ENCODE peak calls at places on chromosomes 4 and X, in nine cellular contexts. T is adipocyte, G is cardiac muscle cell, O is astrocyte, J is neuronal stem cell, V is heart left ventricle, K is spleen, Z is mucosa of descending colon, M is SJSA1. A is an unnamed sample. For H3K4me1, the result is how much of the 10 kb centered on the place peaks cover.

GRCh38 chr4:2251795-2252529 is 9.9 kb downstream of the MXD4 start:
- DNase-seq in Z (no peak), T (no peak), O (no peak), M (no peak), J (no peak), K (peak), G (no peak), V (peak), A (no peak)

GRCh38 chrX:153948847-153949819 is 4.7 kb upstream of the RENBP start:
- DNase-seq in V (no peak), K (no peak), M (no peak), J (no peak), T (no peak), Z (no peak), G (no peak), O (no peak), A (no peak)

GRCh38 chr4:1462768-1463075 is 56.5 kb upstream of the NKX1-1 start:
- DNase-seq in G (no peak), M (no peak), T (no peak), K (peak), Z (no peak), O (no peak), V (no peak), J (no peak), A (no peak)

GRCh38 chr4:138488527-138488926 is 246.4 kb upstream of the SLC7A11 start:
- DNase-seq in O (no peak), G (no peak), Z (no peak), V (no peak), T (no peak), J (no peak), M (no peak), K (no peak), A (no peak)

GRCh38 chr4:39326468-39326960 is 39.6 kb downstream of the RFC1 start:
- DNase-seq in M (no peak), G (no peak), K (no peak), V (no peak), O (no peak), Z (no peak), T (no peak), J (no peak), A (no peak)

GRCh38 chr4:53716471-53717063 is 125.3 kb upstream of the LNX1 start:
- DNase-seq in M (no peak), V (no peak), O (no peak), Z (no peak), K (no peak), G (no peak), T (no peak), J (no peak), A (no peak)

GRCh38 chr4:185504098-185505047 is 30.9 kb downstream of the PDLIM3 start:
- DNase-seq in V (peak), J (no peak), Z (peak), T (no peak), O (no peak), M (no peak), G (no peak), K (no peak), A (peak)

GRCh38 chr4:3879681-3880594 is 113.8 kb downstream of the ADRA2C start:
- DNase-seq in J (no peak), M (peak), K (peak), V (no peak), T (no peak), O (no peak), Z (no peak), G (peak), A (no peak)

GRCh38 chrX:42565739-42566138 is 212.2 kb downstream of the PPP1R2C start:
- DNase-seq in G (no peak), O (no peak), K (no peak), J (no peak), V (no peak), Z (no peak), T (no peak), M (no peak), A (no peak)

GRCh38 chr4:173146456-173146855 is 22.2 kb upstream of the GALNT7 start:
- DNase-seq in J (no peak), V (no peak), O (no peak), Z (no peak), G (no peak), K (no peak), M (no peak), T (no peak), A (no peak)

GRCh38 chr4:3256230-3257124 is 7.5 kb downstream of the MSANTD1 start:
- DNase-seq in V (peak), Z (peak), K (no peak), J (no peak), G (no peak), O (no peak), T (no peak), M (peak), A (no peak)

GRCh38 chrX:118251251-118251650 is 94.7 kb upstream of the WDR44 start:
- DNase-seq in O (peak), Z (no peak), V (no peak), M (no peak), J (no peak), T (peak), G (no peak), K (no peak), A (no peak)

GRCh38 chrX:108359811-108360602 is 78.2 kb downstream of the COL4A6 start:
- DNase-seq in M (no peak), G (no peak), T (peak), V (no peak), J (no peak), Z (no peak), K (no peak), O (peak), A (no peak)

GRCh38 chr4:7435411-7436095 is 823 bp upstream of the PSAPL1 start:
- DNase-seq in T (no peak), K (no peak), Z (no peak), V (peak), G (peak), O (peak), J (no peak), M (no peak), A (peak)

GRCh38 chr4:148007303-148007702 is 275.4 kb downstream of the ARHGAP10 start:
- DNase-seq in G (no peak), J (no peak), O (peak), T (peak), M (peak), V (no peak), K (no peak), Z (no peak), A (no peak)

GRCh38 chr4:134668237-134668636 is 466.6 kb upstream of the PABPC4L start:
- DNase-seq in V (no peak), Z (no peak), M (no peak), G (no peak), K (no peak), T (no peak), O (no peak), J (no peak), A (no peak)

GRCh38 chrX:141903400-141904155 is at the start of gene MAGEC1:
- DNase-seq in M (no peak), G (no peak), T (no peak), K (no peak), J (no peak), V (no peak), O (no peak), Z (no peak), A (no peak)

GRCh38 chr4:155796031-155796430 is 37.2 kb downstream of the GUCY1B1 start:
- DNase-seq in G (no peak), V (no peak), K (no peak), J (no peak), M (no peak), T (no peak), O (peak), Z (no peak), A (no peak)

GRCh38 chr4:152778656-152779512 is 646 bp downstream of the TIGD4 start:
- DNase-seq in K (peak), O (peak), Z (peak), V (no peak), J (no peak), G (no peak), T (peak), M (no peak), A (no peak)

GRCh38 chrX:23332101-23332887 is 2.4 kb upstream of the PTCHD1 start:
- DNase-seq in G (peak), O (no peak), V (no peak), M (no peak), K (peak), J (no peak), Z (no peak), T (no peak), A (no peak)

GRCh38 chrX:84469226-84469625 is 33.0 kb downstream of the HDX start:
- DNase-seq in O (peak), J (no peak), Z (no peak), T (no peak), M (no peak), G (peak), V (no peak), K (no peak), A (no peak)

GRCh38 chr4:104860227-104861123 is 286.2 kb upstream of the TET2 start:
- DNase-seq in Z (no peak), V (no peak), O (peak), J (peak), G (peak), T (peak), M (peak), K (no peak), A (peak)

DNA sequence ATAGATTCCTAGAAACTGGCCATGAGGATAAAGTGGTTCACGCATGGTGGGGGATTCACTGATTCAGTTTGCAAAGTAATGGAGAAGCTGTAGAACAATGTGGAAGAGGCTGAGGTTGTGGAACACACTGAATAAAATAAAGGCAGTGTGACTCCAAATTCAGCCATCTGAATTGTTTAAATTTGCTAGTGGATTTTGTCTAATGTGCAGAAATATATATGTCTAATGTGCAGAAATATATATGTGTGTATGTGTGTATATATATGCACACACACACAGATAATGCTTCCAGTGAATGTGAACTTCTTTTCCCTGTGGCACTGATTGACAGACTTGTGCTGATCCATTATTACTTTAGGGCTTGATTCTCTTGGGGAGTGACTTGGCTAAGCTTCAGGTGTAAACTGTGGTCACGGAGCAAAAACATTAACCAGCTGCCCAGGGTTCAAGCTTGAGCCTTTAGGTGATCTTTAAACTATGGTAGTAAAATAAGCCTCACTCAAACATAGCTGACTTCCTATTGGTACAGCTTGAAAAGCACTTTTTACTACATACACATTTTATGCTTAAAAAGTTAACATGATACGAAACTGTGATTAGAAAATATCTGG is 3.5 kb downstream of the STBD1 start:
- DNase-seq in G (no peak), J (no peak), V (no peak), K (no peak), M (no peak), T (no peak), Z (no peak), O (no peak), A (no peak)
- H3K4me1 ChIP-seq in G (under half), J (under half), V (under half), K (under half), M (under half), T (under half), Z (under half), O (under half), A (under half)

GRCh38 chrX:10568428-10568827 is 52.0 kb downstream of the MID1 start:
- DNase-seq in K (no peak), J (no peak), G (no peak), M (no peak), T (no peak), O (no peak), Z (no peak), V (no peak), A (no peak)

GRCh38 chrX:10564484-10564883 is 55.9 kb downstream of the MID1 start:
- DNase-seq in K (no peak), M (no peak), O (no peak), G (no peak), V (no peak), Z (no peak), J (no peak), T (no peak), A (no peak)

GRCh38 chrX:10566726-10567097 is 53.7 kb downstream of the MID1 start:
- DNase-seq in J (no peak), V (no peak), K (no peak), G (no peak), O (no peak), T (no peak), M (no peak), Z (no peak), A (no peak)

GRCh38 chrX:10569946-10570345 is 50.4 kb downstream of the MID1 start:
- DNase-seq in G (no peak), Z (no peak), V (peak), J (no peak), O (peak), K (no peak), T (peak), M (no peak), A (no peak)

GRCh38 chrX:10567136-10567535 is 53.2 kb downstream of the MID1 start:
- DNase-seq in K (no peak), T (no peak), O (no peak), M (no peak), G (no peak), Z (no peak), J (no peak), V (no peak), A (no peak)
- H3K4me1 ChIP-seq in K (under half), T (under half), O (under half), M (under half), G (under half), Z (under half), J (under half), V (under half), A (under half)

DNA sequence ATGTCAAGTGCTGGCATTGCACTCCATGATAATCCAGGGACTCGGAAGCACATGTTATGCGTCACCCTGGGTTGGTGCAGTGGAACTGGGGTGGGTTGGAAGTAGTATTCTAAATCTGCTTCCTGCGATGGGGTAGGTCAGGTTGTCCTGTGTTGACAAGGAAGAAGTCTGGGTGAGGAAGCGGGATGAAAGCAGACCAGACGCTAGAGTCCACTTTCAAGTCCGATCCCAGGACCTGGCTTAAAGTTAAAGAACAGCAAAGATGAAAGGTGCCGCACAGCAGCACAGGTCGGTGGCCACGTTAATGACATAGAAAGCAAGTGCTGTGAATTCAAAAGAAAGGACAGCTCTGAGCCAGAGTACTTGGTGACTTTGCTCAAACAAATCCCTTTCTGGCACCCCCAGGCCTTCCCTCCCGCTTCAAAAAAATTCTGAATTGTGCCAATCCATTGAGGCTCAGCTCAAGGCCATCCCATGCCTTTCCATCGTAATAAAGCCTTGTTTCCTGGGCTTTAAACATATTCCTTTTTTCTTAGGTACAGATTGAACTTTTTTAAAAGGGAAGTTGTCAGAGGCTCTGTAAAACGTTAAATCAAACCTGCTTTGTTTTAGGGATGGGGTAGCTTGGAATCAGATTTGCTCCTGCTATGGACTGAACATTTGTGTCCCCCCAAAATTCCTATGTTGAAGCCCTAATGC is 117.7 kb downstream of the PTTG2 start:
- DNase-seq in O (no peak), V (no peak), T (no peak), M (no peak), Z (no peak), J (no peak), K (no peak), G (no peak), A (no peak)
- H3K4me1 ChIP-seq in O (under half), V (under half), T (under half), M (under half), Z (under half), J (under half), K (under half), G (under half), A (under half)

GRCh38 chrX:17828156-17828555 is 32.9 kb downstream of the RAI2 start:
- DNase-seq in O (no peak), G (no peak), V (no peak), J (no peak), K (no peak), T (no peak), Z (no peak), M (no peak), A (no peak)

GRCh38 chrX:17826609-17827496 is 34.2 kb downstream of the RAI2 start:
- DNase-seq in K (no peak), T (no peak), V (no peak), M (no peak), G (no peak), J (no peak), Z (peak), O (no peak), A (no peak)

GRCh38 chrX:17829526-17829925 is 31.6 kb downstream of the RAI2 start:
- DNase-seq in T (peak), J (no peak), Z (no peak), V (no peak), K (no peak), M (no peak), O (no peak), G (no peak), A (no peak)

GRCh38 chrX:17831255-17831654 is 29.8 kb downstream of the RAI2 start:
- DNase-seq in V (no peak), J (no peak), G (no peak), Z (no peak), M (no peak), O (no peak), K (no peak), T (no peak), A (no peak)

DNA sequence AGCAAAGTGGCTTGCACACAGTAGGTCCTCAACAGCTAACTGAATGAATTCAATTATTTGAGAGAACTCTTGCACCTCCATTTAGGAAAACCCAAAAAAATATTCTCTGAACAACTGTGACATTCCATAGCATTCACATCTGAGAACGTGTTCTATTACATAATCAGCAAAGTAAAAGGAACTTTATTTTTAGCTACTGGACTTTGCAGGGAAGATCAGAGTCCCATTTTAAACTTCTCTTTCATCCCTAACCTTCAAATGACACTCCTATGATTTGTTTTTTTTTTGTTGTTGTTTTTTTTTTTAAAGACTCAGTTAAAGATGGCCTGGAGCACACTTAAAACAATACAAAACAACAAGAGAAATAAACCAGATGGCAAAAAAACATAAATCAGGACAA is 30.9 kb downstream of the RAI2 start:
- DNase-seq in J (no peak), G (no peak), T (no peak), M (no peak), O (no peak), V (no peak), Z (no peak), K (no peak), A (no peak)
- H3K4me1 ChIP-seq in J (under half), G (under half), T (half or more), M (under half), O (under half), V (under half), Z (under half), K (under half), A (under half)

GRCh38 chr4:150332961-150333360 is 249.0 kb upstream of the MAB21L2 start:
- DNase-seq in T (no peak), G (no peak), J (no peak), O (no peak), V (no peak), Z (no peak), K (no peak), M (no peak), A (no peak)

GRCh38 chr4:150332086-150332485 is 249.9 kb upstream of the MAB21L2 start:
- DNase-seq in K (no peak), M (no peak), G (no peak), T (no peak), J (no peak), O (no peak), V (no peak), Z (no peak), A (no peak)

GRCh38 chr4:150337709-150338108 is 244.2 kb upstream of the MAB21L2 start:
- DNase-seq in M (no peak), J (no peak), T (peak), V (no peak), K (no peak), O (peak), G (no peak), Z (no peak), A (no peak)

DNA sequence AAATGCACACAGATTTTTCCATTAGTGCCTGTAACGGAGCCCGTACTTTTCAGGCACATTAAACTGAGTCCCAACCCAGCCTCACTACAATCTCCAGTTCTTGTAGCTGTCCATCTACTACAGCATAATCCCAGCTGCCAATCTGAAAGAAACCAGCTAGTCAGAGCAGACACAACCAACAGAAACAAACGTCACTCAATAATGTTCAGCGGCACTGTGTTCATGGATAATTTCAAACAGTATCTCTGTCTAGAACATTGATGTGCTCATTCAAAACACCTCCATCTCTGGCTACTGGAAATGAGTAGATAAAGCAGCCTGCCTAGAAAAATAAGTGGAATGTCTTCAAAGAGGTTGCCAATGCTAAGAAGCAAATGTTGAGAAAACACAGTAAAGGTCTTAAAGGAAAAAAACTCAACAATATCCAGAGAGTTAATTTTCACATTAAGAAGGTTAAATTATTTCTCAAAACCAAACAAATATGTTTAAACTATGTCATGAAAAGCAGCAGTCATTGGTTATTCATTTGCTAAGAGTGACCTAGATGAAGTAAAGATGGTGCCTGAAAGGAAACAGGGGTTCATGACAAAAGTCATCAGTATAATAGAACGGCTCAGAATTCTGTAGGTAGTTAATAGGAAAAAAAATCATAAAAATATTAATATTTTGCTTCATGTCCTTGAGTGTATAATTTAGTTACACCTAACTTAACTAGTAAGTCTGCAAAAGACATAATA is 245.1 kb upstream of the MAB21L2 start:
- DNase-seq in J (no peak), M (no peak), G (peak), V (no peak), Z (no peak), T (no peak), K (no peak), O (no peak), A (no peak)
- H3K4me1 ChIP-seq in J (under half), M (under half), G (under half), V (under half), Z (under half), T (under half), K (under half), O (under half), A (under half)